ENCODE peak calls at places on chromosomes 16 and 17, in four cellular contexts. W is K562, B is sigmoid colon, R is SK-N-SH. S is an unnamed sample.

GRCh38 chr17:49180303-49180702 is 30.1 kb downstream of the GNGT2 start:
- DNase-seq in R (peak; percentile 78), B (peak; percentile 73), W (peak; percentile 74), S (no peak)

GRCh38 chr16:138049-138417 is 440 bp downstream of the NPRL3 start:
- DNase-seq in B (no peak), W (peak; percentile 59), R (peak; percentile 76), S (peak; percentile 87)

GRCh38 chr17:21249086-21249795 is 4.0 kb downstream of the NATD1 start:
- DNase-seq in B (no peak), W (no peak), R (no peak), S (no peak)

GRCh38 chr16:77158293-77158692 is 32.7 kb upstream of the MON1B start:
- DNase-seq in B (no peak), W (no peak), R (no peak), S (no peak)

GRCh38 chr17:55219484-55219883 is 45.3 kb upstream of the HLF start:
- DNase-seq in B (no peak), W (no peak), R (no peak), S (no peak)

GRCh38 chr16:84478172-84478948 is 26.1 kb downstream of the MEAK7 start:
- DNase-seq in B (no peak), R (no peak), W (no peak), S (no peak)

GRCh38 chr16:66419527-66419926 is 7.6 kb upstream of the BEAN1 start:
- DNase-seq in B (peak; percentile 21), W (no peak), R (no peak), S (no peak)

GRCh38 chr16:75206749-75207451 is at the start of gene CTRB2:
- DNase-seq in R (no peak), W (no peak), B (no peak), S (no peak)

GRCh38 chr17:8397636-8398035 is at the start of gene RNF222:
- DNase-seq in R (no peak), B (no peak), W (no peak), S (no peak)

GRCh38 chr17:45005700-45006099 is 37.6 kb upstream of the C1QL1 start:
- DNase-seq in W (no peak), B (no peak), R (no peak), S (no peak)

GRCh38 chr17:57735707-57736106 is 9.4 kb downstream of the CCDC182 start:
- DNase-seq in W (peak; percentile 34), B (no peak), R (peak; percentile 60), S (no peak)
- TF ChIP-seq CTCF in W (peak; percentile 45), B (no peak), R (peak; percentile 45), S (no peak)

GRCh38 chr17:64387145-64387473 is 3.6 kb downstream of the PECAM1 start:
- DNase-seq in R (no peak), B (no peak), W (no peak), S (no peak)
- TF ChIP-seq POLR2AphosphoS5 in R (no peak), B (no peak), W (no peak), S (no peak)

GRCh38 chr17:80821546-80821945 is 170.1 kb upstream of the CHMP6 start:
- DNase-seq in W (no peak), R (no peak), B (peak; percentile 50), S (no peak)
- TF ChIP-seq EP300 in W (no peak), R (no peak), B (no peak), S (no peak)

GRCh38 chr16:61370564-61370963 is 665.7 kb downstream of the CDH8 start:
- DNase-seq in W (no peak), R (no peak), B (no peak), S (no peak)

GRCh38 chr16:61362583-61362982 is 673.7 kb downstream of the CDH8 start:
- DNase-seq in R (no peak), W (no peak), B (no peak), S (no peak)

GRCh38 chr16:61366006-61366405 is 670.2 kb downstream of the CDH8 start:
- DNase-seq in R (no peak), B (no peak), W (no peak), S (no peak)
- TF ChIP-seq CTCF in R (no peak), B (no peak), W (no peak), S (no peak)

DNA sequence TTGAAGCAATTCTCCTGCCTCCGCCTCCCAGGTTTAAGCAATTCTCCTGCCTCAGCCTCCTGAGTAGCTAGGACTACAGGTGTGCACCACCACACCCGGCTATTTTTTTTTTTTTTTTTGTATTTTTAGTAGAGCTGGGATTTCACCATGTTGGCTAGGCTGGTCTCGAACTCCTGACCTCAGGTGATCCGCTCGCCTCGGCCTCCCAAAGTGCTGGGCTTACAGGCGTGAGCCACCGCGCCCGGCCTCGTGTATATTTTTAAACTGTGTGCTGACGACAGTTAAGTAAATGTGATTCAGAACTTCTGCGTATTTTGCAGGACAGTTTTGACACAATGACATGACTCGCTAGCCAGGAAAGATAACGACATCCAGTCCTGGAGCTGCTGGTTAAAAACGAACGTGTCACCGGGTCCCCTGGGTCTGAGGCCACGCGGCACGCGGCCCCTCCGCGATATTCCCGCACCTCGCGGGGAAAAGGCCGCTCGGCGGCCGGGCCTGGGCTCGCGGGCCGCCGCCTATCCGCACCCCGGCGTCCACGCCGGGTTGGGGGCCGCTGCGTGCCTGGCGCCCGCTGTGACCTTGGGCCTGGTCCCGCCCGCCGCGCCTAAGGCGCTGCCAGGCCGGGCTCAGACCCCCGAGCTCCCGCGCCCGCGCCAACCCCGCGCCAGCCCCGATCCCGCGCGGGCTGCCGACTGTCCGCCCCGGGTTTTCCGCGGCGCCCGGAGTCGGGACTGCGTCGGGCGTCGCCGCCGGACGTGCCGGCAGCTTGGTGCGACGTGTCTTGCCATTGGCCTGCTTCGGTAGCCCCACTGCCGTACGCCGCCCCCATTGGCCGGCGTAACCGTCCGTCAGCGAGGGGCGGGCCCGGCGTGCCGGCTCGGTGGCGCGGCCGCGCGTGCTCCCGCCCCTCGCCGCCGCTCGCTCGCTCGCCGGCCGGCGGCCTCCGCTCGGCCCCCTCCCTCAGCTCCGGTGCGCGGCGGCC is at the start of gene FOXK2:
- DNase-seq in W (peak; percentile 100), B (peak; percentile 97), R (peak; percentile 100), S (peak; percentile 99)
- TF ChIP-seq POLR2AphosphoS5 in W (no peak), B (peak; percentile 71), R (peak; percentile 29), S (peak; percentile 24)

GRCh38 chr17:79137791-79138190 is 63.2 kb downstream of the ENGASE start:
- DNase-seq in W (no peak), R (peak; percentile 68), B (no peak), S (peak; percentile 75)
- TF ChIP-seq EP300 in W (no peak), R (no peak), B (no peak), S (no peak)

GRCh38 chr17:80263253-80264047 is 2.8 kb downstream of the RNF213 start:
- DNase-seq in W (peak; percentile 49), R (peak; percentile 70), B (peak; percentile 95), S (no peak)
- TF ChIP-seq CTCF in W (no peak), R (no peak), B (no peak), S (peak; percentile 28)

GRCh38 chr17:57987582-57988300 is at the start of gene VEZF1:
- DNase-seq in W (peak; percentile 88), B (peak; percentile 90), R (peak; percentile 96), S (peak; percentile 82)
- TF ChIP-seq POLR2AphosphoS5 in W (no peak), B (peak; percentile 87), R (peak; percentile 49), S (peak; percentile 63)